ENCODE peak calls at places on chromosomes 12 and 14, in four cellular contexts. Q, C, W and B are unnamed samples.

GRCh38 chr12:63882844-63883243 is 38.3 kb downstream of the SRGAP1 start:
- DNase-seq in Q (no peak), C (no peak), W (no peak), B (no peak)

GRCh38 chr14:51860164-51860835 is at the start of gene GNG2:
- DNase-seq in W (peak), Q (no peak), C (no peak), B (peak)

GRCh38 chr12:100453953-100454352 is 19.7 kb upstream of the NR1H4 start:
- DNase-seq in W (no peak), C (no peak), Q (no peak), B (no peak)

GRCh38 chr12:44573723-44574122 is 302.4 kb downstream of the NELL2 start:
- DNase-seq in W (no peak), C (no peak), Q (no peak), B (no peak)

GRCh38 chr12:76919388-76920181 is 40.8 kb upstream of the CSRP2 start:
- DNase-seq in W (no peak), Q (no peak), C (no peak), B (no peak)

GRCh38 chr12:108447168-108447840 is 67.8 kb upstream of the FICD start:
- DNase-seq in W (no peak), C (no peak), Q (no peak), B (no peak)

GRCh38 chr12:14723763-14724162 is 27.4 kb upstream of the GUCY2C start:
- DNase-seq in W (peak), Q (peak), C (peak), B (peak)

GRCh38 chr14:94054401-94054800 is 26.6 kb downstream of the DDX24 start:
- DNase-seq in C (no peak), Q (no peak), W (no peak), B (no peak)

GRCh38 chr12:56679834-56680575 is 8.1 kb downstream of the PTGES3 start:
- DNase-seq in Q (no peak), W (no peak), C (no peak), B (no peak)

GRCh38 chr12:39672976-39673375 is 53.4 kb upstream of the ABCD2 start:
- DNase-seq in Q (no peak), W (no peak), C (no peak), B (no peak)

GRCh38 chr14:67577181-67577580 is 22.9 kb downstream of the PIGH start:
- DNase-seq in Q (no peak), C (no peak), W (no peak), B (no peak)

GRCh38 chr12:34607520-34608195 is 585.4 kb downstream of the ALG10 start:
- DNase-seq in Q (no peak), C (no peak), W (no peak), B (no peak)

GRCh38 chr14:60097974-60098373 is 6.3 kb downstream of the PCNX4 start:
- DNase-seq in Q (no peak), C (no peak), W (no peak), B (no peak)

GRCh38 chr12:76680940-76681339 is 83.0 kb upstream of the ZDHHC17 start:
- DNase-seq in C (no peak), W (no peak), Q (no peak), B (no peak)

GRCh38 chr14:67942311-67942710 is 122.7 kb downstream of the RAD51B start:
- DNase-seq in Q (no peak), C (no peak), W (no peak), B (peak)

GRCh38 chr14:54501423-54501822 is 8.3 kb upstream of the CGRRF1 start:
- DNase-seq in Q (no peak), C (no peak), W (no peak), B (no peak)

DNA sequence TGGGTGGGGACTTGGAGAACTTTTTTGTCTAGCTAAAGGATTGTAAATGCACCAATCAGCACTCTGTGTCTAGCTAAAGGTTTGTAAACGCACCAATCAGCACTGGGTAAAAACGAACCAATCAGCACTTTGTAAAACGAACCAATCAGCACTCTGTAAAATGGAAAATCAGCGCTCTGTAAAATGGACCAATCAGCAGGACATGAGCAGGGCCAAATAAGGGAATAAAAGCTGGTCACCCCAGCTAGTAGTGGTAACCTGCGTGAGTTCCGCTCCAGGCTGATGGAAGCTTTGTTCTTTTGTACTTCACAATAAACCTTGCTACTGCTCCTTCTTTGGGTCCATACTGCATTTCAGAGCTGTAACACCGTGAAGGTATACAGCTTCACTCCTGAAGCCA is 1.6 kb upstream of the ACOT2 start:
- DNase-seq in C (no peak), W (no peak), Q (peak), B (no peak)
- TF ChIP-seq CHD4 in C (no peak), W (no peak), Q (no peak), B (no peak)

DNA sequence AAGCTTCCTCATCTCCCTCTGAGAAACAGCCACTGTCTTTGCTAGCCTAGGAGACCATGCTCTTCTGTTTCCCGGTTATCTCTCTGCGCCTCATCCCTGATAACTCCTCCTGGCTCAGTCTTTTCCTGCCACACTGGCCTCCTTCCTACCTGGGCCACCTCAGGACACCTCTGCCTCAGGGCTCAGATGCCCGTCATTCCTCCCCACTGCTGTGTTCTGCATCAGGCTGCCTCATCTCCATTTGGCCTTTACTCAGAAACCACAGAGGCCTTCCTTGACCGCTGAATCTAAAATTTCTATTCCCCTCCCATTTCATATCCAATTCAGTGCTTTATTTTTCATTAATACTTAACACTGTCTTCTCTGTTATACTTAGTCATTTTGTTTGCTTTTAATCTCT is 311.0 kb upstream of the RGS6 start:
- DNase-seq in Q (no peak), C (no peak), W (no peak), B (no peak)
- H3K27ac ChIP-seq in Q (no peak), C (no peak), W (no peak), B (no peak)

GRCh38 chr14:64644629-64645028 is 59.6 kb upstream of the PLEKHG3 start:
- DNase-seq in W (no peak), C (no peak), Q (no peak), B (no peak)

GRCh38 chr14:64654072-64654899 is 49.9 kb upstream of the PLEKHG3 start:
- DNase-seq in Q (peak), C (no peak), W (peak), B (peak)

GRCh38 chr14:64645220-64645891 is 58.9 kb upstream of the PLEKHG3 start:
- DNase-seq in Q (peak), C (no peak), W (no peak), B (peak)

GRCh38 chr14:64646103-64646502 is 58.1 kb upstream of the PLEKHG3 start:
- DNase-seq in Q (no peak), C (no peak), W (no peak), B (peak)

GRCh38 chr14:64649383-64649998 is 54.7 kb upstream of the PLEKHG3 start:
- DNase-seq in W (no peak), C (no peak), Q (no peak), B (no peak)
- TF ChIP-seq CHD4 in W (no peak), C (no peak), Q (no peak), B (no peak)

GRCh38 chr14:25041898-25042297 is 8.0 kb downstream of the STXBP6 start:
- DNase-seq in Q (no peak), W (no peak), C (no peak), B (no peak)
- H3K27ac ChIP-seq in Q (no peak), W (no peak), C (no peak), B (no peak)

GRCh38 chr14:69298131-69299071 is 38.4 kb downstream of the GALNT16 start:
- DNase-seq in C (no peak), W (no peak), Q (no peak), B (no peak)
- TF ChIP-seq CHD4 in C (no peak), W (no peak), Q (no peak), B (no peak)